ENCODE peak calls at places on chromosome 1, in six cellular contexts. Z is psoas muscle, D is neural crest cell, G is pancreas, F is HFFc6, Y is upper lobe of left lung. T is an unnamed sample.

GRCh38 chr1:117571496-117571895 is 34.4 kb upstream of the TENT5C start:
- DNase-seq in F (no peak), G (no peak), Y (no peak), Z (no peak), D (no peak), T (no peak)

GRCh38 chr1:207750901-207751300 is 953 bp upstream of the CD46 start:
- DNase-seq in D (no peak), G (no peak), F (no peak), Z (no peak), Y (no peak), T (no peak)

GRCh38 chr1:116835161-116835560 is 74.6 kb upstream of the PTGFRN start:
- DNase-seq in Z (no peak), F (no peak), G (no peak), D (no peak), Y (no peak), T (no peak)

GRCh38 chr1:118773656-118774055 is 214.5 kb downstream of the TBX15 start:
- DNase-seq in Z (no peak), F (no peak), D (no peak), Y (no peak), G (no peak), T (no peak)

GRCh38 chr1:200934676-200935245 is 40.1 kb downstream of the INAVA start:
- DNase-seq in G (no peak), Y (no peak), D (no peak), F (no peak), Z (no peak), T (no peak)

GRCh38 chr1:222950892-222951291 is 136.1 kb downstream of the DISP1 start:
- DNase-seq in F (no peak), Z (no peak), Y (no peak), D (no peak), G (no peak), T (no peak)

GRCh38 chr1:169995993-169996392 is 78.5 kb downstream of the KIFAP3 start:
- DNase-seq in G (no peak), F (no peak), Y (no peak), D (no peak), Z (no peak), T (no peak)

GRCh38 chr1:17581389-17582123 is 42.1 kb downstream of the ARHGEF10L start:
- DNase-seq in G (no peak), D (no peak), Z (no peak), F (no peak), Y (no peak), T (no peak)

GRCh38 chr1:145777357-145778145 is 46.3 kb downstream of the RNF115 start:
- DNase-seq in D (no peak), F (no peak), Z (no peak), G (no peak), Y (no peak), T (no peak)

GRCh38 chr1:154557939-154558609 is 388 bp downstream of the UBE2Q1 start:
- DNase-seq in D (peak), G (peak), F (no peak), Z (peak), Y (peak), T (peak)

GRCh38 chr1:245585252-245585959 is 430.6 kb downstream of the KIF26B start:
- DNase-seq in G (no peak), Y (no peak), F (peak), D (no peak), Z (no peak), T (no peak)

GRCh38 chr1:10181154-10181553 is 29.2 kb upstream of the KIF1B start:
- DNase-seq in G (no peak), D (no peak), F (no peak), Y (no peak), Z (no peak), T (no peak)

GRCh38 chr1:115980998-115981993 is 5.0 kb downstream of the SLC22A15 start:
- DNase-seq in Z (no peak), Y (no peak), D (no peak), G (no peak), F (peak), T (peak)

GRCh38 chr1:202162418-202163280 is 2.2 kb upstream of the PTPN7 start:
- DNase-seq in D (no peak), F (no peak), Z (no peak), G (no peak), Y (no peak), T (no peak)

GRCh38 chr1:230972855-230973271 is 5.8 kb downstream of the TTC13 start:
- DNase-seq in Y (no peak), G (no peak), F (peak), Z (no peak), D (no peak), T (no peak)

GRCh38 chr1:25568834-25569598 is 25.6 kb downstream of the LDLRAP1 start:
- DNase-seq in D (no peak), F (peak), Y (peak), Z (peak), G (no peak), T (peak)

GRCh38 chr1:25566730-25567341 is 23.4 kb downstream of the LDLRAP1 start:
- DNase-seq in F (peak), G (no peak), D (peak), Y (peak), Z (peak), T (peak)

GRCh38 chr1:25567710-25568089 is 24.3 kb downstream of the LDLRAP1 start:
- DNase-seq in Y (peak), F (no peak), Z (peak), D (no peak), G (no peak), T (no peak)

GRCh38 chr1:25569599-25570458 is 26.4 kb downstream of the LDLRAP1 start:
- DNase-seq in D (no peak), F (no peak), Z (no peak), Y (no peak), G (no peak), T (peak)

GRCh38 chr1:25568090-25568833 is 24.9 kb downstream of the LDLRAP1 start:
- DNase-seq in D (no peak), Y (peak), F (peak), Z (peak), G (no peak), T (peak)
- TF ChIP-seq CTCF in D (peak), Y (no peak), F (peak), Z (no peak), G (no peak), T (no peak)

DNA sequence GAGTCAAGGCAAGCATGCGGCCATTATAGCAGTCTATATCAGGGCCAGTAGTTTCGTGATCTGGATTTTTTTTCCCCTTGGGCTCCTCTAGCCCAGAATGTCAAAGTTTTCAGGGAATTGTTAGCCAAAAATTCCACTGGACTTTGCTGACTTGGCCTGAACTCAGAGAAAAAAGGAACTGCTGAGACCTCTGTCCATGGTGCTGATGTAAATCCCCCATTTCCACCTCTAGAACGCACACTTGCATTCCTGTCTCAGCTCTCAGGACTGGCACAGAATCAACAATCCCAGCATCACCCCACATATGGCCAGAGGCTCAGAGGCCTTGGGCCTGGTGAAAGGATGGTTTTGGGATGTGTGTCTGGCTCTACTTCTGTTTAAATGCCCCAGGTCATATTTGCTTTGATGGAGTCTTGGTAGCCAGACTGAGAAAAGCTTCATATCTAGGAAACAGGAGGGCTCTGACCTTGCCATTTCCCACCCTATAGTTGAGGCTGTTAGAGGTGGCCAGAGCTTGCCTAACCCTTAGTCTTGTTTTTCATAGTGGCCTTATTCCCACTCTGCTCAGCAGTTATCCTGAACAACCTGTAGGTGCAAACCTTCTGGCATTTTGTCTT is 16.9 kb upstream of the EFCAB14 start:
- DNase-seq in Z (no peak), Y (no peak), F (peak), D (peak), G (no peak), T (no peak)
- TF ChIP-seq CTCF in Z (no peak), Y (no peak), F (peak), D (no peak), G (no peak), T (no peak)

GRCh38 chr1:51313268-51313852 is 17.0 kb downstream of the TTC39A start:
- DNase-seq in Z (no peak), G (no peak), D (no peak), Y (no peak), F (no peak), T (peak)
- TF ChIP-seq CTCF in Z (no peak), G (peak), D (peak), Y (no peak), F (peak), T (peak)

GRCh38 chr1:153532161-153532560 is 3.6 kb downstream of the S100A6 start:
- DNase-seq in Z (no peak), D (no peak), G (no peak), F (no peak), Y (no peak), T (no peak)

GRCh38 chr1:153533689-153534201 is 2.0 kb downstream of the S100A6 start:
- DNase-seq in D (no peak), Z (peak), G (no peak), Y (no peak), F (peak), T (no peak)

GRCh38 chr1:153531638-153532037 is 4.2 kb downstream of the S100A6 start:
- DNase-seq in F (no peak), Z (no peak), Y (no peak), G (no peak), D (no peak), T (no peak)

GRCh38 chr1:153534226-153534932 is 1.4 kb downstream of the S100A6 start:
- DNase-seq in G (no peak), Y (no peak), D (no peak), F (peak), Z (no peak), T (no peak)

DNA sequence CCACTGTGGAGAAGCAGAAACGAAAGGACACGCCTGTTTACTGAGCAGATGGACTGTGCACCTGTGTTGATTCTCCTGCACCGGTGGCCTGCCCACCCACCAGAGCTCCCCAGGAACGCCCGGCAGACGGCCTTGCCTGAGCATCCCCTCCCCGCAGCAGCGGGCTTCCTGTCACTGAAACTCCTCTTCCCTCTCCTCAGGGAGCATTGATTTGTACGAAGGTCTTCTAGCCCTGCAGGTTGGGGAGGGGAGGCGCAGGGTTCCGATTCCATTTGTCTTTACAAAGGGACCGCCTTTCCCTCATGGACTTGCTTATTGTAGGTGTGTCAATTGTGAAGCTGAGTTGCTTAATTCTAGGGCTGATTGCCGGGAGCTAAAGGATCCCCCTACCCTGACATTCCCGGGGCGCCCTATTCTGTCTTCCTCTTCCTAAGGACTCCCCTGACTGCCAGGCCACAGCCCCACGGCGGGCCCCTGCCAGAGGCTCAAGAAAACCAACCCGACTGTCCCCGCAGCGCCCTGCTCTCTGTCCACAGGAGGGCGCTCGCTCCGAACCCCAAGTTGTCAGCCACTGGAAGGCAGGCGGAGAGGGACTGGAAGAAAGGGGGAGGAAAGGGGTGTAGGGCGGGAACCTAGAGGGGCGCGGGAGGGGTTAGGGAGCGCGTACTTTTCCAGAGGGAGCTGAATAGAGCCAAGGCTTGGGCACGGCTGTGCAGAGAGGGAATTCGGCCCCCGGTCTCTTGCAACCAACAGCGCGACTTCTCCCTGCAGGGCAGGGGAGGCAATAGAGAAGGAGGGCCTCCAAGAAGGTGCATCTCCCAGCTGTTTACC is 2.8 kb downstream of the S100A6 start:
- DNase-seq in Y (peak), Z (peak), F (peak), D (peak), G (peak), T (peak)
- TF ChIP-seq CTCF in Y (peak), Z (peak), F (peak), D (peak), G (peak), T (peak)

DNA sequence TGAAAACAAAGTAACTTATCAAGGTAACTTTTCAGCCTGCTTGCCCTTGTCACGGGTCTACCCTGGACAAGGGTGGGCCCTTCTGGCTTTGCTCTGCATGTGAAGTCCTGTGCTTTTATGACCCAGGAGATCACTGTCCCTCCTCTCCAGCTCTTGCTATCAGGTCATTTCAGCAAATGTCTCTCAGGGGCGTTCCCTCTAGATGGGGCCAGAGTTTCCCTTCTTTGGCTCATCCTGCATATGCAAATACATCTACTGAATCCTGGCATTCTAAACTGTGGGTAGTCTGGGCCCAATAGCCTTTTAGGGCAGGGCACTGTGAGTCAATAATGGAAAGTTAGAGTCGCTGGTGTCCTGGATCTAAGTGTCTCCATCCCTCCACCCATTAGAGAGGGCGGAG is 366.9 kb upstream of the USP24 start:
- DNase-seq in D (no peak), Y (no peak), G (no peak), Z (no peak), F (no peak), T (no peak)
- TF ChIP-seq CTCF in D (no peak), Y (no peak), G (no peak), Z (no peak), F (no peak), T (no peak)

DNA sequence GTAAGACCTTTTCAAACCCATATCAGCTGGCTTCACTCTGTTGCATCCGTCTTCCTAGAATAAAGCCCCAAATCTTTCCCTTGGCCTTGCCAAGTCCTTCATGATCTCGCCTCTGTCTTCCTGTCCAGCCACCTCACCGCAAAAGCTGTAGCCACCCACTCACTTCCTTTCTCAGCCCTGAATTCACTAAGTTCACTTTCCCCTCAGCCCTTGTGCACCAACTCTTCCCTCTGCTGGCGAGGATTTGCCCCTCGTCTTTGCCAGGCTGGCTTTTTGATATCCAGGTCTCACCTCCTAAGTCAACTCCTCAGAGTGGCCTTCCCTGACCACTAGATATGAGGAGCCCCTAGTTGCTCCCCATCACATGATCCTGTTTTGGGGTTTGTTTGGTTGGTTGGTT is 3.9 kb upstream of the COL16A1 start:
- DNase-seq in F (peak), Y (no peak), D (no peak), G (no peak), Z (no peak), T (no peak)
- TF ChIP-seq CTCF in F (peak), Y (no peak), D (no peak), G (no peak), Z (no peak), T (no peak)

DNA sequence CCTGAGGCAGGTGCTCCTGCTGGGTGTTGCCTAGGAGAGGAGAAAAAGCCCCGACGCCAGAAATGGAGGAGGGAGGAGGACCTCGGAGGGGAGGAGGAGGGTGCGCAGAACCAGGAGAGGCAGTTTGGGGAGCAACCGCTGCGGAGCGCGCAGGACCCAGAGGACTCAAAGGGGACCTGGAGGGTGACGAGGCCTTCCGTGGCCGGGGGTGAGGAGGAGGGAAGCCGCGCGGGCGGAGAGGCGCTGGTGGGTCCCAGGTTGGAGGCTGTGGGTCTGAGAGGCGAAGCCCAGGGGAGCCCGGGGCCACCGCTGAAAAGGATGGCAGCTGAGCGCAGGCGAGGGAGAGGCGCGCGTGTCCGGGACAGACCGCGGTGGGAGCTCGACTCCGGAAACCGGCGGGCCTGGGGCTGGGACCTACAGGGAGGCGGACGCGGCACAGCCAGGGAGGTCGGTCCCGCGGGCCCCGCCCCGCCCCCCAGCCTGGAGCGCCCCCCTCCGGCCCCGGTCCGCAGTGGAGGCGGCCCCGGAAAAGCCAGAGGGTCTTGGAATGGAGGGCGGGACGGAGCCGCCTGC is 15.1 kb downstream of the RNF223 start:
- DNase-seq in F (no peak), Z (no peak), Y (no peak), G (no peak), D (no peak), T (no peak)
- TF ChIP-seq CTCF in F (peak), Z (peak), Y (no peak), G (peak), D (peak), T (peak)

DNA sequence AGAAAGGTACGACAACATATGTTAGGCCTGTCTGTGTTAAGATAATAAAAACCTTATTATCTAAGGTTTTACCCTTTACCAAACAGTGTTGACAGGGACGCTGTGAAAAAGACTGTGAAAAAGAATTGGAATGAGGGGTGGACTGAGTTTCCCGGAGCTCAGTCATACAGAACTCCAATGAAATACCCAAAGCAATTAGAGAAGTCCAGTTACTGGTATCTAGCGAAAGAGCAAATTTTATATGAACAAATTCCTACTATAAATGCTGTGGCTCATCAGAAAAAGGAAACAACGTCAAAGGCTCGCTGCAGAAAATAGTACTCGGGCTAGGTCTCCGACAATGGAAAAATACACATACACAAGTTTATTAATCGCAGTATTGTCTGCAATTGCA is 708 bp upstream of the RBBP5 start:
- DNase-seq in D (no peak), Z (no peak), Y (no peak), F (no peak), G (no peak), T (no peak)
- TF ChIP-seq CTCF in D (peak), Z (no peak), Y (no peak), F (peak), G (no peak), T (no peak)

T was measured in glutamatergic neuron.